ENCODE peak calls at places on chromosomes 16 and 17, in five cellular contexts. Z is astrocyte, N is esophagus squamous epithelium, A is upper lobe of left lung, P is NB4. T is an unnamed sample.

GRCh38 chr17:69547947-69548346 is 133.4 kb downstream of the MAP2K6 start:
- DNase-seq in N (no peak), A (no peak), Z (no peak), P (no peak), T (no peak)

GRCh38 chr16:50553182-50553710 is 5.0 kb downstream of the NKD1 start:
- DNase-seq in N (no peak), A (no peak), Z (no peak), P (no peak), T (no peak)

GRCh38 chr17:4566785-4567184 is 6.4 kb upstream of the GGT6 start:
- DNase-seq in P (peak; percentile 58), A (no peak), Z (peak; percentile 16), N (no peak), T (peak; percentile 62)

GRCh38 chr16:73615256-73615655 is 567.3 kb upstream of the ZFHX3 start:
- DNase-seq in P (no peak), N (no peak), A (no peak), Z (no peak), T (no peak)

GRCh38 chr16:53893731-53894435 is 189.9 kb downstream of the FTO start:
- DNase-seq in A (peak; percentile 53), Z (peak; percentile 88), P (no peak), N (no peak), T (no peak)

GRCh38 chr17:8887834-8888703 is 20.6 kb upstream of the PIK3R6 start:
- DNase-seq in N (no peak), P (no peak), A (no peak), Z (peak; percentile 17), T (peak; percentile 32)

GRCh38 chr17:40322417-40323315 is 13.7 kb downstream of the RARA start:
- DNase-seq in Z (peak; percentile 71), P (peak; percentile 100), N (peak; percentile 57), A (peak; percentile 89), T (no peak)

GRCh38 chr17:31830971-31831755 is 27.9 kb downstream of the COPRS start:
- DNase-seq in P (peak; percentile 31), Z (peak; percentile 32), A (no peak), N (no peak), T (no peak)

GRCh38 chr16:87333101-87333500 is 15.9 kb upstream of the C16orf95 start:
- DNase-seq in Z (no peak), P (no peak), A (no peak), N (no peak), T (no peak)

GRCh38 chr17:81831563-81831956 is 1.5 kb downstream of the MCRIP1 start:
- DNase-seq in Z (no peak), A (no peak), N (no peak), P (no peak), T (no peak)
- H3K4me3 ChIP-seq in Z (no peak overlapping the region), A (no peak overlapping the region), N (no peak overlapping the region), P (peak overlapping the region; percentile 82), T (no peak overlapping the region)

DNA sequence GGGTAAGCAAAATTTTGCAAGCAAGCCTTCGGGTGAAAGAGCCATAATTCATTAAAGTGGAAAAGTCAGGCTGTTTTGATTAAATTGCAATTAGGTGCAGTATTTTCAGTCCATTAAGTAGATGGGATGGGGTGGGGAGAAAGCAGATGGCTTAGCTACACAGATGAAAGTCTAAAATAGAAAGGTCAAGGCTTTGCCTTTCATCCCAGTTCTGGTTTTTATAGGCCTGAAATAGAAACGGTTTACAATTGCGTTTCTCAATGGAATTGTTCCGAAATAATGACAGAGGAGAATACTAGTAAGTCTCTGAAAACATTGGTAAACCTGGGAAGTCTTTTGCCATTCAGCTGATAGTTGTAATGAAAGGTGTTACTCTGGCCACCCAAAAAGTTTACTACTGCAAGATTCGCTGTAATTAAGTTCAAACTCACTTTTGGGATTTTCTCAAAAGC is 1.5 kb downstream of the PPM1E start:
- DNase-seq in Z (no peak), A (no peak), P (no peak), N (no peak), T (no peak)
- H3K4me3 ChIP-seq in Z (no peak overlapping the region), A (no peak overlapping the region), P (no peak overlapping the region), N (no peak overlapping the region), T (no peak overlapping the region)

GRCh38 chr16:82129881-82130280 is 40.1 kb downstream of the MPHOSPH6 start:
- DNase-seq in P (no peak), Z (no peak), A (no peak), N (no peak), T (no peak)
- H3K4me3 ChIP-seq in P (no peak overlapping the region), Z (no peak overlapping the region), A (no peak overlapping the region), N (no peak overlapping the region), T (no peak overlapping the region)

GRCh38 chr16:48321307-48322036 is 63.7 kb downstream of the SIAH1 start:
- DNase-seq in A (no peak), N (no peak), Z (peak; percentile 73), P (peak; percentile 19), T (no peak)

GRCh38 chr16:48318630-48319029 is 66.6 kb downstream of the SIAH1 start:
- DNase-seq in N (no peak), A (peak; percentile 49), P (peak; percentile 78), Z (peak; percentile 73), T (no peak)

GRCh38 chr16:48329138-48329537 is 56.1 kb downstream of the SIAH1 start:
- DNase-seq in A (no peak), N (no peak), P (no peak), Z (no peak), T (no peak)

GRCh38 chr16:48326937-48327336 is 58.3 kb downstream of the SIAH1 start:
- DNase-seq in P (no peak), A (no peak), N (no peak), Z (no peak), T (no peak)

DNA sequence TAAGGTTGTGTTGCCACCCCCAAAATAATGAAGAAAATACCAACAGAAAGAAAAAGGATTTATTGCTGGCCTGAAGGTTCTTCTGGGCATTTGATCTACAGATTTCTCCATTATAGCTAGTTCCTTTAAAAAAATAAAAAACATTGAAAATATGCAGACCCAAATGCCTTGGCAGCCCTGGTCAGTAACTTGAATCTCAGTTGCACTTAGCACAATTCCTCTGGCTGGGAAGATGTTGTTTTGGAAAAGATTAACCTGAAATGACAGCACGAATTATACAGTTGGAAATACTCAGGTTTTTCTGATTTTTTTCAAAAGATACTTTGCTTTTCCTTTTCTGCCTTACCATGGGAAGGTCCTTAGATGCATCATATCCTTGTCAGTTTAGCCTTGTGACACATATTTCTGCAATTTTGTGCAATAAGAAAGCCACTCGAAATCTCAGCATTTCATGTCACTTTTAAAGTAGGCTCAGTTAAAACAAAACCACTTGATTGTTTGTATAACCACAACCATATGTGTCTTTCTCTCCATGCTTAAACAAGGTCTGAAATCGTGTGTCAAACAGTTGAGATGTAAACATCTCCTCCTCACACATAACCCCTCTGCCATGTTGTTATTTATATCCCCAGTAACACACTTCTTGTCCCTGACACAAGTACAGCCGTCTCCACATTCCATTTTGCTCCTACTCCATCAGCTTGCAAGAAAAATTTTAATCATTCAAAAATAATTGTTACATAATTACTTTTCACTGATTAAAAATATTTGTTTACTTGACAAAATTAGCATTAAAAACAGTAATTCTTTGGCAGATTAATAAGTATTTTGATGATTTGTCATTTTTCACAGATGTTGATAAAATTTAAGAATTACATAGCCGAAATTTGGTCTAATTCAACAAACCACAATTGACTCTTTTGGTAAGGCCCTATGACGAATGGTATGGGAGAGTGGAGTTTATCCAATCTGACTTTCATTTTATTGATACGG is 61.1 kb downstream of the SIAH1 start:
- DNase-seq in N (no peak), P (no peak), Z (no peak), A (no peak), T (no peak)
- H3K4me3 ChIP-seq in N (no peak overlapping the region), P (no peak overlapping the region), Z (no peak overlapping the region), A (no peak overlapping the region), T (no peak overlapping the region)

DNA sequence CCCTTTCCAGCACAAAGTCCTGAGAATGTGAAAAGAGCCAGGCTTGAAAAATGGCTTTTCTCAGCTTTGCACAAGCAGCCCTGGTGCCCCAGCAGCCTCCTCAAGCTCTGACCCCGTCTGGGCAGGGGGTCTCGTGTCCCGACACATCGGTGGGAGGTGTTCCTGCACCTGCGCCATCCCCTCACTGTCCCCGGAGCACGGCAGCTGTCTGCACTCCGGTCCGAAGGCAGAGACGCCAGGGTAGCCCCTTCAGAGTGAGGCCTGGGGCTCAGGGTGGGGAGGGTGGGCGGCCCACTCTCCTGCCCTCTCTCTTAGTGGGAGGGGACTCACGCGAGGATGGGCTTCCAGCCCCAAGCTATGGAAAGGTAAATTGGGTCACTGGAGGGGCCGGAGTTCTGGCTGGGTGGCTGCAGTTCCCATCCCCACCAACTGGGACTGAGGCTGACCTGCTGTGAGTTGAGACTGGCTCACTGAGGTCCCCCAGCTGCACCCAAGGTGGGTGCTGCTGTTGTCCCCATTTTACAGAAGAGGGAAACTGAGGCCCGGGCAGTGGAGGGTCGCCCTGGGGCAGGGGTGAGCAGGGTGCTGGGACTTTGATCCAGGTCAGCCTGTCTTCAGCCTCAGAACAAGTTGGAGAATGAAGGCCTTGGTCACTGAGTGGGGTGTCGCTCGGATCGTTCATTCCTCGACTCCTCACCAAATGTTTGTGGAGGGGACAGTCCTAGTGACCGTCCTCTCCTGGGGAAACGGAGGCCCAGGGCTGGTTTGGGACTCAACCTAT is 2.3 kb upstream of the BAIAP3 start:
- DNase-seq in P (no peak), A (no peak), N (no peak), Z (no peak), T (no peak)
- H3K4me3 ChIP-seq in P (no peak overlapping the region), A (no peak overlapping the region), N (no peak overlapping the region), Z (no peak overlapping the region), T (no peak overlapping the region)

GRCh38 chr16:28936784-28937155 is 5.0 kb downstream of the CD19 start:
- DNase-seq in P (no peak), Z (no peak), N (no peak), A (no peak), T (no peak)
- H3K4me3 ChIP-seq in P (no peak overlapping the region), Z (no peak overlapping the region), N (no peak overlapping the region), A (no peak overlapping the region), T (no peak overlapping the region)

DNA sequence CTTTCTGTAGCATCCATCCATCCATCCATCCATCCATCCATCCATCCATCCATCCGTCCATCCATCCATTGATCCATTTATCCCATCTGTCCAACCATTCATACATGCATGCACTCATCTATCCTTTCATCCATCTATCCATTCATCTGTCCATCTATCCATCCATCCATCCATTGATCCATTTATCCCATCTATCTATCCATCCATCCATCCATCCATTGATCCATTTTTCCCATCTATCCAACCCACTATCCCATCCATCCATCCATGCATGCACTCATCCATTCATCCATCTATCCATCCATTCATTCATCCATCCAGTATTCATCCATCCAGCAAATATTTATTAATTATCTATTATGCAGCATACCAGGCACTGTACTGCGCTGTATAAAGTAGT is 34.8 kb downstream of the IRX5 start:
- DNase-seq in P (no peak), N (no peak), A (no peak), Z (no peak), T (no peak)
- H3K4me3 ChIP-seq in P (no peak overlapping the region), N (no peak overlapping the region), A (no peak overlapping the region), Z (no peak overlapping the region), T (no peak overlapping the region)

DNA sequence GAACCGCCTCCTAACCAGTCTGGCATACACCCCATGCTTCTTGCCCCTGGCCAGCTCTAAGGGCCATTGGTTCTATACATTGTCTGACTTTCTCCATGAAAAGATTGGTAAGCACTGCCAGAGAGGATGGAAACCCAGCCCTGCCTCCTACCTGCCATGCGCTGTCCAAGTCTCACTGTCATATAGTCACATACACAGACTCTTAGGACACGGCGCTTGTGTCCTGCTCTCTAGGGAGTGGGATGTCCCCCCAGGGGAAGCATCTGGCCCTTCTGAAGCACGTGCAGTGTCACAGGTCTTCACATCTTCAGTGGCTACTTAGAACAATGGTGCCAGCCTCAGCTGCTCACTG is 38.7 kb downstream of the MYO18A start:
- DNase-seq in N (no peak), A (no peak), Z (no peak), P (no peak), T (no peak)
- H3K4me3 ChIP-seq in N (no peak overlapping the region), A (no peak overlapping the region), Z (no peak overlapping the region), P (peak overlapping the region; percentile 88), T (no peak overlapping the region)

T was measured in Caco-2.